ENCODE peak calls at places on chromosomes 7 and 10, in six cellular contexts. N is endodermal cell, K is NB4, R is endothelial cell of umbilical vein, I is cardiac muscle cell, M is astrocyte. S is an unnamed sample.

GRCh38 chr10:16867556-16867955 is 50.3 kb upstream of the RSU1 start:
- DNase-seq in N (no peak), K (no peak), R (peak; percentile 33), I (peak; percentile 41), M (peak; percentile 92), S (no peak)

GRCh38 chr10:91745086-91745831 is 53.0 kb upstream of the TNKS2 start:
- DNase-seq in N (peak; percentile 89), K (no peak), R (no peak), I (peak; percentile 48), M (peak; percentile 9), S (peak; percentile 21)

GRCh38 chr10:125783408-125783807 is 7.8 kb upstream of the MMP21 start:
- DNase-seq in N (no peak), K (no peak), R (no peak), I (no peak), M (no peak), S (no peak)

GRCh38 chr7:143391462-143392404 is 10.6 kb downstream of the ZYX start:
- DNase-seq in N (peak; percentile 57), K (no peak), R (peak; percentile 84), I (peak; percentile 91), M (peak; percentile 87), S (no peak)

GRCh38 chr7:66013938-66014337 is 31.9 kb upstream of the GUSB start:
- DNase-seq in N (peak; percentile 76), K (peak; percentile 60), R (peak; percentile 59), I (peak; percentile 56), M (peak; percentile 33), S (no peak)

GRCh38 chr7:101564778-101565211 is 64.3 kb downstream of the MYL10 start:
- DNase-seq in N (peak; percentile 97), K (peak; percentile 66), R (peak; percentile 7), I (no peak), M (no peak), S (no peak)

GRCh38 chr10:29998142-29998808 is 61.1 kb downstream of the JCAD start:
- DNase-seq in N (peak; percentile 93), K (peak; percentile 76), R (peak; percentile 84), I (peak; percentile 90), M (peak; percentile 51), S (peak; percentile 58)

GRCh38 chr10:50420166-50420565 is 168.8 kb upstream of the ASAH2 start:
- DNase-seq in N (no peak), K (no peak), R (no peak), I (no peak), M (no peak), S (no peak)

GRCh38 chr7:23490357-23491131 is 20.3 kb upstream of the IGF2BP3 start:
- DNase-seq in N (no peak), K (peak; percentile 75), R (peak; percentile 48), I (peak; percentile 55), M (peak; percentile 7), S (no peak)

GRCh38 chr7:132491546-132491945 is 84.7 kb downstream of the PLXNA4 start:
- DNase-seq in N (no peak), K (no peak), R (peak; percentile 29), I (no peak), M (no peak), S (no peak)

GRCh38 chr7:67551027-67551426 is 554.4 kb downstream of the TYW1 start:
- DNase-seq in N (no peak), K (no peak), R (no peak), I (no peak), M (no peak), S (no peak)

GRCh38 chr7:83876593-83876992 is 227.7 kb upstream of the SEMA3E start:
- DNase-seq in N (no peak), K (no peak), R (no peak), I (peak; percentile 30), M (peak; percentile 18), S (no peak)

GRCh38 chr7:7254908-7255307 is 72.6 kb downstream of the C1GALT1 start:
- DNase-seq in N (no peak), K (no peak), R (no peak), I (no peak), M (no peak), S (no peak)

GRCh38 chr7:110889363-110889762 is 201.6 kb upstream of the LRRN3 start:
- DNase-seq in N (peak; percentile 57), K (no peak), R (no peak), I (no peak), M (no peak), S (no peak)

GRCh38 chr7:36057375-36057774 is 95.7 kb upstream of the EEPD1 start:
- DNase-seq in N (no peak), K (no peak), R (no peak), I (no peak), M (no peak), S (no peak)

GRCh38 chr10:13775786-13776780 is 189.3 kb downstream of the PRPF18 start:
- DNase-seq in N (no peak), K (no peak), R (peak; percentile 64), I (peak; percentile 83), M (peak; percentile 92), S (no peak)

GRCh38 chr10:78044699-78045098 is 11.0 kb downstream of the RPS24 start:
- DNase-seq in N (no peak), K (no peak), R (no peak), I (peak; percentile 44), M (no peak), S (no peak)

GRCh38 chr10:32960022-32960421 is 2.0 kb upstream of the ITGB1 start:
- DNase-seq in N (no peak), K (no peak), R (peak; percentile 52), I (no peak), M (no peak), S (no peak)

GRCh38 chr10:132078746-132079345 is 13.1 kb downstream of the JAKMIP3 start:
- DNase-seq in N (peak; percentile 57), K (no peak), R (no peak), I (no peak), M (no peak), S (no peak)

GRCh38 chr10:132961-133898 is 2.0 kb upstream of the ZMYND11 start:
- DNase-seq in N (no peak), K (peak; percentile 15), R (peak; percentile 45), I (peak; percentile 67), M (peak; percentile 89), S (no peak)

GRCh38 chr7:1986366-1987083 is 246.2 kb downstream of the MAD1L1 start:
- DNase-seq in N (no peak), K (no peak), R (no peak), I (no peak), M (no peak), S (no peak)

GRCh38 chr7:47702096-47702495 is 120.2 kb upstream of the TNS3 start:
- DNase-seq in N (no peak), K (no peak), R (no peak), I (no peak), M (no peak), S (no peak)

GRCh38 chr10:34731213-34731612 is 83.9 kb downstream of the PARD3 start:
- DNase-seq in N (no peak), K (no peak), R (peak; percentile 18), I (no peak), M (no peak), S (no peak)

DNA sequence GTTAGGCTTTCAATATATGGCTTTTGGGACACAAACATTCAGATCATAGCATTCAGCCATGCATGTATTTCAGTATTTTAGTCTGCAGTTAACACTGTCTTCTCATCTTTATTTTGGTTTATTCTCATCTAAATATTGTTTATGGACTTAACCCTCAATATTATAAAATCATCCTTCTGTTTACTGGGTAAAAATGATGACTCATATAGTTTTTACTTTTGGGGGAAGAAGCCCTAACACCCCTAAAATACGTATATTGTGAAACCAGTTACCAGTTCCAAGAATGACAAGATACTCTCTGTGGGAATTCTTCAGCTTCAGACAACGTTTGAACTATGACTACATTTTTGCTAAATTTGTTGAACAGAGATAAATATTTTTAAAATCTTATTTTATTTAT is 505.4 kb downstream of the LRMDA start:
- DNase-seq in N (no peak), K (no peak), R (no peak), I (no peak), M (no peak), S (no peak)
- TF ChIP-seq CTCF in N (no peak), K (no peak), R (no peak), I (no peak), M (no peak), S (no peak)

GRCh38 chr10:110274072-110274627 is 30.6 kb downstream of the SMNDC1 start:
- DNase-seq in N (no peak), K (peak; percentile 27), R (no peak), I (no peak), M (no peak), S (no peak)
- TF ChIP-seq CTCF in N (no peak), K (no peak), R (no peak), I (no peak), M (no peak), S (no peak)

DNA sequence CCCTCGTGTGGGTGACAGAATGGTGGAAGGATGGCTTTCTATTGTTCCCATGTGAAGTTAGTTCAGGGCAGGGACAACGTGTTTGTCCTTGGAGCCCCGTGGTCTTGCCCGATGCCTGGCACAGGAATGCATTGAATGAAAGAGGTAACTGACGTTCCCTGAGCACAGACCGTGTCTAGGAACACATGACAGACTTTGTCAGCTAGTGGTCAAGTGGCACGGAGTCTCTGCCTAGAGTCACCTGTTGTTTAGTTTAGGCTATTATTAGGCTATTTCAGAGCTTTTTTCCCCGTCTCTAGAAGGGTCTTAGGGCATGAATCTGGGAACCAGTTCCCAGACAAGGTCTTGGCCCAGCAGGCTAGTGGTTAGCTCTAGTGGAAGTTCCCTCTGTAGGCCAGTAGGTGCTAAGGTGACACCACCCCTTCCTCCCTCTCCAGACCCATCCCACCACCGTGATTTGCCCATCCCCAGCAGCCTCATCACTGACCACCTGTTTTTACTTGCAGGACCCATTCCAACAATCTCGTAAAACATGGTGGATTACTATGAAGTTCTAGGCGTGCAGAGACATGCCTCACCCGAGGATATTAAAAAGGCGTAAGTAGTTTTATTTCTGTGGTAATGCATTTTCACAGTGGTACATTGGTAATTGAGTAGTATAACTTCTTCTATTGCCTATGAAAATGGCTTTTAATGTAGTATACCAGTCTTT is 21.4 kb downstream of the DNAJB6 start:
- DNase-seq in N (no peak), K (no peak), R (no peak), I (no peak), M (no peak), S (no peak)
- TF ChIP-seq CTCF in N (peak; percentile 36), K (no peak), R (no peak), I (no peak), M (no peak), S (no peak)

GRCh38 chr10:19767876-19768275 is 48.4 kb upstream of the PLXDC2 start:
- DNase-seq in N (peak; percentile 85), K (no peak), R (no peak), I (no peak), M (no peak), S (no peak)
- TF ChIP-seq CTCF in N (peak; percentile 61), K (no peak), R (no peak), I (no peak), M (no peak), S (no peak)